ENCODE peak calls at places on chromosome 22, in eight cellular contexts. X is fibroblast of lung, S is AG09309, K is A673, D is AG04450, F is WERI-Rb-1, W is IMR-90, L is foreskin fibroblast. Y is an unnamed sample.
A peak's percentile ranks its signal among the peaks of the same experiment; 100 is the strongest.

GRCh38 chr22:20031732-20032406 is 11.0 kb downstream of the TANGO2 start:
- DNase-seq in S (no peak), F (no peak), K (no peak), W (no peak), X (no peak), D (no peak), L (no peak), Y (no peak)

GRCh38 chr22:42991010-42991651 is 23.8 kb downstream of the PACSIN2 start:
- DNase-seq in D (no peak), X (peak; percentile 76), S (peak; percentile 55), W (peak; percentile 91), F (no peak), L (peak; percentile 93), K (no peak), Y (peak; percentile 84)

GRCh38 chr22:43901976-43902643 is 10.3 kb upstream of the PNPLA5 start:
- DNase-seq in F (no peak), K (no peak), W (peak; percentile 97), X (peak; percentile 90), L (peak; percentile 89), S (peak; percentile 84), D (peak; percentile 67), Y (peak; percentile 84)

GRCh38 chr22:44063462-44064371 is 39.6 kb downstream of the PARVB start:
- DNase-seq in S (no peak), X (no peak), K (no peak), F (no peak), W (no peak), D (no peak), L (no peak), Y (no peak)

GRCh38 chr22:20576445-20576816 is 69.0 kb downstream of the MED15 start:
- DNase-seq in F (no peak), D (no peak), S (no peak), L (no peak), K (no peak), W (no peak), X (no peak), Y (no peak)

GRCh38 chr22:22032906-22033802 is 50.6 kb upstream of the TOP3B start:
- DNase-seq in S (no peak), W (no peak), X (no peak), D (no peak), F (no peak), L (no peak), K (peak; percentile 15), Y (no peak)

GRCh38 chr22:19815093-19815822 is 39.4 kb downstream of the GNB1L start:
- DNase-seq in K (no peak), W (no peak), L (no peak), S (no peak), X (no peak), D (no peak), F (no peak), Y (no peak)

GRCh38 chr22:20191000-20191515 is 40.2 kb upstream of the CCDC188 start:
- DNase-seq in K (no peak), D (no peak), W (no peak), L (no peak), S (no peak), F (no peak), X (no peak), Y (no peak)

GRCh38 chr22:48845356-48845936 is 982.2 kb downstream of the BRD1 start:
- DNase-seq in D (no peak), F (no peak), W (no peak), X (no peak), L (no peak), K (no peak), S (no peak), Y (no peak)

GRCh38 chr22:44884562-44884961 is 125.2 kb downstream of the PHF21B start:
- DNase-seq in L (no peak), W (no peak), K (no peak), D (no peak), X (no peak), S (no peak), F (no peak), Y (no peak)

GRCh38 chr22:25484498-25484897 is 80.0 kb upstream of the GRK3 start:
- DNase-seq in S (no peak), L (no peak), X (no peak), F (no peak), D (no peak), K (no peak), W (no peak), Y (no peak)

GRCh38 chr22:44753189-44754042 is 1.0 kb downstream of the ARHGAP8 start:
- DNase-seq in X (peak; percentile 64), W (peak; percentile 81), K (no peak), S (no peak), L (peak; percentile 40), F (no peak), D (no peak), Y (peak; percentile 83)

GRCh38 chr22:44595841-44596341 is 97.9 kb upstream of the RTL6 start:
- DNase-seq in L (no peak), W (peak; percentile 42), D (no peak), F (peak; percentile 95), K (peak; percentile 33), X (peak; percentile 42), S (no peak), Y (no peak)

GRCh38 chr22:39414886-39415285 is 15.3 kb downstream of the TAB1 start:
- DNase-seq in X (no peak), K (no peak), L (no peak), D (no peak), S (no peak), W (no peak), F (no peak), Y (no peak)

GRCh38 chr22:22400964-22401363 is 107.6 kb downstream of the ZNF280B start:
- DNase-seq in K (no peak), W (no peak), F (no peak), L (no peak), S (no peak), D (no peak), X (no peak), Y (no peak)

GRCh38 chr22:34973016-34973415 is 92.9 kb upstream of the ISX start:
- DNase-seq in F (no peak), D (no peak), L (no peak), W (no peak), K (no peak), S (no peak), X (no peak), Y (no peak)

GRCh38 chr22:34972498-34972897 is 93.5 kb upstream of the ISX start:
- DNase-seq in S (no peak), F (no peak), D (no peak), X (no peak), K (no peak), L (no peak), W (no peak), Y (no peak)

GRCh38 chr22:34975721-34976120 is 90.2 kb upstream of the ISX start:
- DNase-seq in X (no peak), D (no peak), F (peak; percentile 16), W (no peak), K (no peak), L (no peak), S (no peak), Y (no peak)

GRCh38 chr22:34973926-34974325 is 92.0 kb upstream of the ISX start:
- DNase-seq in F (peak; percentile 71), S (no peak), K (no peak), L (no peak), X (no peak), D (no peak), W (no peak), Y (no peak)

GRCh38 chr22:34971456-34971855 is 94.5 kb upstream of the ISX start:
- DNase-seq in K (no peak), X (no peak), W (no peak), D (no peak), F (no peak), L (no peak), S (no peak), Y (no peak)
- TF ChIP-seq CTCF in K (no peak), X (no peak), W (no peak), D (no peak), F (no peak), L (no peak), S (no peak), Y (no peak)

DNA sequence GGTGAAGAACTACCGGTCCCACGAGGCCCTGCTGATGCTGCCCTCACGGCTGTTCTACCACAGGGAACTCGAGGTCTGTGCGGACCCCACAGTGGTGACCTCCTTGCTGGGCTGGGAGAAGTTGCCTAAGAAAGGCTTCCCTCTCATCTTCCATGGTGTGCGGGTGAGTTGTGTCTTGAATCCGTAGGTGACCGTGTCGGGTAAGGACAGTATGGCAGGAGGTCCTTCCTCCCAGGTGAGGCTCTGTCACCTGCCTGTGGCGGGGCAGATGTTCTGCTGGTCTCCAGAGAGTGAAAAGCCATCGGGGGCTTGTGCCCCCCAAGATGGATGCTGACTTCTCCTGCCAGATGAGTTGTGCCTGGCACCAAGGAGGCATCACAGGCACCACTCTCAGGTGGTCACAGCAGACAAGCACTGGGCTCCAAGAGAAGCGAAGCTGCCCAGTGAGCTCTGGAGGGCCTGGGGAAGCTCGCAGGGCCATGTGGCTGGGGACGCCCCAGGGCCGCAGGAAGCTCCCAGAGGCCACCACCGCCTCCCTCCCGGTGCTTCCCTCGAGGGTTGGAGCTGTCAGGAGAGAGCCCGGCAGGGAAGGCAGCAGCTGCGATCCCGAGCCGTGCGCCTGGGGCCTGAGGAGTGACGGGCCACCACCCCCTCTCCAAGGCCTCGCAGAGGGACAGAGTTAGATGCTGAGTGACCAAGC is 17.3 kb upstream of the PANX2 start:
- DNase-seq in X (no peak), K (no peak), L (no peak), S (no peak), F (no peak), D (no peak), W (no peak), Y (no peak)
- H3K4me3 ChIP-seq in X (no peak overlapping the region), K (no peak overlapping the region), L (no peak overlapping the region), S (no peak overlapping the region), F (no peak overlapping the region), D (no peak overlapping the region), W (no peak overlapping the region), Y (no peak overlapping the region)

DNA sequence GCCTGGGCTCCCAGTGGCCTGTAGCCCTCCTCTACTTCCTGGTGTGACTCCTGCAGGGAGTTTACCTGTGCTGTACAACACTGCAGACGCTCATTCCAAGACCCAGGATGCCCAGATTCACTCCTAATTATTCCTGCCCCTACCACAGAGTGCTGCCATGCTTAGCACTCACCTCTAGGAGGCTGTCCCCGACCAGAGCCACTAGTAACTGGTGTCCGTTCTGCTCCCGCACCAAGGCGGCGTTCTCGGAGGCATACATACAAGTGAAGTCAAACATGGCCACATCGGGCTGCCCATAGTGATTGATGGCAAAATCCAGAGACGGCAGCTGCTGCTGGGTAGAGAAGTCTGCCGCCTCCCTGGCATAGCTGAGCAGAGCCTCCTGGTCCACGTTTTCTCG is 122.3 kb upstream of the BID start:
- DNase-seq in W (peak; percentile 27), D (no peak), S (no peak), F (peak; percentile 46), K (peak; percentile 33), L (no peak), X (peak; percentile 52), Y (peak; percentile 26)
- TF ChIP-seq CTCF in W (peak; percentile 32), D (peak; percentile 56), S (peak; percentile 44), F (peak; percentile 66), K (peak; percentile 39), L (no peak), X (peak; percentile 62), Y (peak; percentile 63)

DNA sequence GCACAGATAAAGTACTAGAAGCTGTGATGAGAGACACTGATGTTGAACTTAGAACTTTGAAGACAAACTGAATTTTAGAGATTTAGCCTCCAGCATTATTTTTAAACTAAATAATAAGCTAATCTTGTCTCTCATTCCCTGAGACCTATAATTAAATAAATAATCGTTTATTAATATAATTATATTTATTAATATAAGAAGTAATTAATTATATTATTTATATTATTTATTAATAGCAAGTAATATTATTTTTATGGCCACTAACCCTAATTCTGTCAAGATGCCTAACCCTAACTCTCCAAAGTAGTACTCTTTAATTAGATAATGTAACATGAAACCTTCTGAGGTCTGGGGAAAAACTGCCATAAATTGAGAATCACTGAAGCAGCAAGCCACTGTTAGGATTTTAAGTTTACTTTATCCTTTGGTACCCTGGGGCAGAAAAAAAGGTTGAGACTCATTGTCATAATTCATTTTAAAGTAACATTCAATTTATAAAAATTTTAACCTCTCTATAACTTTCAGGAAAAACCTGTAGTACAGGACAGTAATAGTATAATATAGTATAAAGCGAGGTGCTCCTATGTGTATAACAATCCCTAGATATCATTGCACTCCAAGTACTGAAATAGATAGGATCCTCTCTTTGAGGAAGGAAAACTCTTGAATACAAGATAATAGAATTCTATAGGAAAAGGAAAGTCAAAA is 85.4 kb downstream of the TTC28 start:
- DNase-seq in W (no peak), L (no peak), F (no peak), D (no peak), X (no peak), K (peak; percentile 40), S (no peak), Y (no peak)
- H3K4me3 ChIP-seq in W (no peak overlapping the region), L (no peak overlapping the region), F (no peak overlapping the region), D (no peak overlapping the region), X (no peak overlapping the region), K (no peak overlapping the region), S (no peak overlapping the region), Y (no peak overlapping the region)

Y was measured in choroid plexus epithelial cell.